ENCODE peak calls at places on chromosomes 6 and 20, in four cellular contexts. One of them, this sample, is unnamed.

GRCh38 chr6:125102901-125103300 is 50.7 kb upstream of the TPD52L1 start:
- DNase-seq in NCI-H2081 treated with DMSO at 0.1 percent for 48 hours: no peak
- DNase-seq in retina: no peak
- DNase-seq in psoas muscle: no peak
- DNase-seq in this sample: no peak

GRCh38 chr20:5919634-5920544 is 30.4 kb downstream of the TRMT6 start:
- DNase-seq in NCI-H2081 treated with DMSO at 0.1 percent for 48 hours: no peak
- DNase-seq in retina: no peak
- DNase-seq in psoas muscle: no peak
- DNase-seq in this sample: no peak

GRCh38 chr6:38269773-38270172 is 370.0 kb downstream of the BTBD9 start:
- DNase-seq in NCI-H2081 treated with DMSO at 0.1 percent for 48 hours: no peak
- DNase-seq in retina: no peak
- DNase-seq in psoas muscle: no peak
- DNase-seq in this sample: no peak

GRCh38 chr20:34037121-34037520 is 43.4 kb downstream of the RALY start:
- DNase-seq in NCI-H2081 treated with DMSO at 0.1 percent for 48 hours: no peak
- DNase-seq in retina: no peak
- DNase-seq in psoas muscle: no peak
- DNase-seq in this sample: no peak

GRCh38 chr6:16759646-16760535 is 1.4 kb downstream of the ATXN1 start:
- DNase-seq in NCI-H2081 treated with DMSO at 0.1 percent for 48 hours: no peak
- DNase-seq in retina: peak; percentile 94
- DNase-seq in psoas muscle: peak; percentile 92
- DNase-seq in this sample: peak; percentile 94

GRCh38 chr6:36956111-36956820 is 1.7 kb downstream of the PI16 start:
- DNase-seq in NCI-H2081 treated with DMSO at 0.1 percent for 48 hours: no peak
- DNase-seq in retina: no peak
- DNase-seq in psoas muscle: no peak
- DNase-seq in this sample: no peak

GRCh38 chr6:134029495-134030455 is 22.6 kb downstream of the SLC2A12 start:
- DNase-seq in NCI-H2081 treated with DMSO at 0.1 percent for 48 hours: no peak
- DNase-seq in retina: no peak
- DNase-seq in psoas muscle: no peak
- DNase-seq in this sample: no peak

GRCh38 chr6:155968921-155969320 is 513.3 kb upstream of the NOX3 start:
- DNase-seq in NCI-H2081 treated with DMSO at 0.1 percent for 48 hours: no peak
- DNase-seq in retina: no peak
- DNase-seq in psoas muscle: no peak
- DNase-seq in this sample: no peak

This sample was measured in left colon.